ENCODE peak calls at places on chromosome 18, in ten cellular contexts. One of them, this sample, is unnamed.

GRCh38 chr18:46013484-46014189 is 46.5 kb upstream of the EPG5 start:
- DNase-seq in midbrain: no peak
- DNase-seq in amniotic stem cell: no peak
- DNase-seq in AG09309: no peak
- DNase-seq in frontal cortex: no peak
- DNase-seq in OCI-LY7: peak; percentile 27
- DNase-seq in stimulated activated CD8-positive, alpha-beta memory T cell treated with anti-CD3 and anti-CD28 coated beads, Interleukin-4, amount 100 ng/mL, for 48 hours: no peak
- DNase-seq in HT-29: no peak
- DNase-seq in progenitor cell of endocrine pancreas: no peak
- DNase-seq in T-helper 2 cell treated with Interferon-gamma antibody and Interleukin-4, amounts not matched to agents 5 μg/mL and 100 μg/mL, for 36 hours: no peak
- DNase-seq in this sample: no peak

GRCh38 chr18:12015697-12016062 is 34.4 kb downstream of the IMPA2 start:
- DNase-seq in AG09309: no peak
- DNase-seq in OCI-LY7: no peak
- DNase-seq in T-helper 2 cell treated with Interferon-gamma antibody and Interleukin-4, amounts not matched to agents 5 μg/mL and 100 μg/mL, for 36 hours: no peak
- DNase-seq in progenitor cell of endocrine pancreas: no peak
- DNase-seq in amniotic stem cell: no peak
- DNase-seq in HT-29: peak; percentile 80
- DNase-seq in midbrain: peak; percentile 23
- DNase-seq in stimulated activated CD8-positive, alpha-beta memory T cell treated with anti-CD3 and anti-CD28 coated beads, Interleukin-4, amount 100 ng/mL, for 48 hours: no peak
- DNase-seq in frontal cortex: no peak
- DNase-seq in this sample: peak; percentile 54

GRCh38 chr18:61569176-61569892 is 236.1 kb downstream of the CDH20 start:
- DNase-seq in AG09309: peak; percentile 71
- DNase-seq in HT-29: no peak
- DNase-seq in amniotic stem cell: peak; percentile 51
- DNase-seq in progenitor cell of endocrine pancreas: no peak
- DNase-seq in midbrain: no peak
- DNase-seq in T-helper 2 cell treated with Interferon-gamma antibody and Interleukin-4, amounts not matched to agents 5 μg/mL and 100 μg/mL, for 36 hours: no peak
- DNase-seq in stimulated activated CD8-positive, alpha-beta memory T cell treated with anti-CD3 and anti-CD28 coated beads, Interleukin-4, amount 100 ng/mL, for 48 hours: no peak
- DNase-seq in frontal cortex: no peak
- DNase-seq in OCI-LY7: no peak
- DNase-seq in this sample: peak; percentile 30

GRCh38 chr18:46097853-46098615 is at the start of gene ATP5F1A:
- DNase-seq in T-helper 2 cell treated with Interferon-gamma antibody and Interleukin-4, amounts not matched to agents 5 μg/mL and 100 μg/mL, for 36 hours: peak; percentile 82
- DNase-seq in amniotic stem cell: peak; percentile 80
- DNase-seq in midbrain: peak; percentile 91
- DNase-seq in progenitor cell of endocrine pancreas: peak; percentile 54
- DNase-seq in frontal cortex: peak; percentile 84
- DNase-seq in AG09309: no peak
- DNase-seq in OCI-LY7: peak; percentile 82
- DNase-seq in stimulated activated CD8-positive, alpha-beta memory T cell treated with anti-CD3 and anti-CD28 coated beads, Interleukin-4, amount 100 ng/mL, for 48 hours: peak; percentile 91
- DNase-seq in HT-29: peak; percentile 70
- DNase-seq in this sample: peak; percentile 95

GRCh38 chr18:32238635-32239268 is 48.9 kb downstream of the MEP1B start:
- DNase-seq in frontal cortex: no peak
- DNase-seq in amniotic stem cell: no peak
- DNase-seq in midbrain: no peak
- DNase-seq in T-helper 2 cell treated with Interferon-gamma antibody and Interleukin-4, amounts not matched to agents 5 μg/mL and 100 μg/mL, for 36 hours: no peak
- DNase-seq in AG09309: no peak
- DNase-seq in HT-29: no peak
- DNase-seq in progenitor cell of endocrine pancreas: no peak
- DNase-seq in stimulated activated CD8-positive, alpha-beta memory T cell treated with anti-CD3 and anti-CD28 coated beads, Interleukin-4, amount 100 ng/mL, for 48 hours: no peak
- DNase-seq in OCI-LY7: no peak
- DNase-seq in this sample: no peak

GRCh38 chr18:9690418-9691178 is 17.5 kb upstream of the RAB31 start:
- DNase-seq in T-helper 2 cell treated with Interferon-gamma antibody and Interleukin-4, amounts not matched to agents 5 μg/mL and 100 μg/mL, for 36 hours: no peak
- DNase-seq in AG09309: no peak
- DNase-seq in amniotic stem cell: no peak
- DNase-seq in HT-29: no peak
- DNase-seq in OCI-LY7: no peak
- DNase-seq in frontal cortex: no peak
- DNase-seq in midbrain: no peak
- DNase-seq in stimulated activated CD8-positive, alpha-beta memory T cell treated with anti-CD3 and anti-CD28 coated beads, Interleukin-4, amount 100 ng/mL, for 48 hours: no peak
- DNase-seq in progenitor cell of endocrine pancreas: no peak
- DNase-seq in this sample: no peak

GRCh38 chr18:47191956-47192355 is 15.8 kb upstream of the IER3IP1 start:
- DNase-seq in AG09309: no peak
- DNase-seq in frontal cortex: no peak
- DNase-seq in progenitor cell of endocrine pancreas: no peak
- DNase-seq in OCI-LY7: no peak
- DNase-seq in amniotic stem cell: no peak
- DNase-seq in T-helper 2 cell treated with Interferon-gamma antibody and Interleukin-4, amounts not matched to agents 5 μg/mL and 100 μg/mL, for 36 hours: no peak
- DNase-seq in HT-29: peak; percentile 1
- DNase-seq in midbrain: no peak
- DNase-seq in stimulated activated CD8-positive, alpha-beta memory T cell treated with anti-CD3 and anti-CD28 coated beads, Interleukin-4, amount 100 ng/mL, for 48 hours: no peak
- DNase-seq in this sample: no peak

GRCh38 chr18:28581503-28582169 is 404.7 kb upstream of the CDH2 start:
- DNase-seq in stimulated activated CD8-positive, alpha-beta memory T cell treated with anti-CD3 and anti-CD28 coated beads, Interleukin-4, amount 100 ng/mL, for 48 hours: no peak
- DNase-seq in frontal cortex: no peak
- DNase-seq in HT-29: no peak
- DNase-seq in progenitor cell of endocrine pancreas: no peak
- DNase-seq in T-helper 2 cell treated with Interferon-gamma antibody and Interleukin-4, amounts not matched to agents 5 μg/mL and 100 μg/mL, for 36 hours: no peak
- DNase-seq in midbrain: no peak
- DNase-seq in AG09309: no peak
- DNase-seq in OCI-LY7: no peak
- DNase-seq in amniotic stem cell: no peak
- DNase-seq in this sample: no peak

GRCh38 chr18:79523221-79523737 is 127.5 kb downstream of the NFATC1 start:
- DNase-seq in midbrain: no peak
- DNase-seq in stimulated activated CD8-positive, alpha-beta memory T cell treated with anti-CD3 and anti-CD28 coated beads, Interleukin-4, amount 100 ng/mL, for 48 hours: peak; percentile 77
- DNase-seq in amniotic stem cell: no peak
- DNase-seq in frontal cortex: no peak
- DNase-seq in T-helper 2 cell treated with Interferon-gamma antibody and Interleukin-4, amounts not matched to agents 5 μg/mL and 100 μg/mL, for 36 hours: peak; percentile 82
- DNase-seq in HT-29: no peak
- DNase-seq in OCI-LY7: peak; percentile 62
- DNase-seq in progenitor cell of endocrine pancreas: no peak
- DNase-seq in AG09309: no peak
- DNase-seq in this sample: no peak

GRCh38 chr18:58054041-58054733 is 10.2 kb downstream of the NEDD4L start:
- DNase-seq in HT-29: no peak
- DNase-seq in amniotic stem cell: no peak
- DNase-seq in T-helper 2 cell treated with Interferon-gamma antibody and Interleukin-4, amounts not matched to agents 5 μg/mL and 100 μg/mL, for 36 hours: no peak
- DNase-seq in AG09309: no peak
- DNase-seq in midbrain: no peak
- DNase-seq in stimulated activated CD8-positive, alpha-beta memory T cell treated with anti-CD3 and anti-CD28 coated beads, Interleukin-4, amount 100 ng/mL, for 48 hours: no peak
- DNase-seq in OCI-LY7: no peak
- DNase-seq in frontal cortex: no peak
- DNase-seq in progenitor cell of endocrine pancreas: no peak
- DNase-seq in this sample: no peak

GRCh38 chr18:24799176-24799575 is 338.7 kb downstream of the HRH4 start:
- DNase-seq in frontal cortex: no peak
- DNase-seq in T-helper 2 cell treated with Interferon-gamma antibody and Interleukin-4, amounts not matched to agents 5 μg/mL and 100 μg/mL, for 36 hours: no peak
- DNase-seq in midbrain: no peak
- DNase-seq in AG09309: no peak
- DNase-seq in OCI-LY7: no peak
- DNase-seq in HT-29: no peak
- DNase-seq in progenitor cell of endocrine pancreas: no peak
- DNase-seq in amniotic stem cell: no peak
- DNase-seq in stimulated activated CD8-positive, alpha-beta memory T cell treated with anti-CD3 and anti-CD28 coated beads, Interleukin-4, amount 100 ng/mL, for 48 hours: no peak
- DNase-seq in this sample: no peak

GRCh38 chr18:59087391-59087790 is 52.3 kb upstream of the SEC11C start:
- DNase-seq in stimulated activated CD8-positive, alpha-beta memory T cell treated with anti-CD3 and anti-CD28 coated beads, Interleukin-4, amount 100 ng/mL, for 48 hours: no peak
- DNase-seq in T-helper 2 cell treated with Interferon-gamma antibody and Interleukin-4, amounts not matched to agents 5 μg/mL and 100 μg/mL, for 36 hours: no peak
- DNase-seq in amniotic stem cell: no peak
- DNase-seq in frontal cortex: no peak
- DNase-seq in AG09309: no peak
- DNase-seq in progenitor cell of endocrine pancreas: no peak
- DNase-seq in OCI-LY7: no peak
- DNase-seq in HT-29: no peak
- DNase-seq in midbrain: no peak
- DNase-seq in this sample: no peak

GRCh38 chr18:37639846-37640245 is 74.2 kb upstream of the CELF4 start:
- DNase-seq in stimulated activated CD8-positive, alpha-beta memory T cell treated with anti-CD3 and anti-CD28 coated beads, Interleukin-4, amount 100 ng/mL, for 48 hours: no peak
- DNase-seq in progenitor cell of endocrine pancreas: no peak
- DNase-seq in OCI-LY7: no peak
- DNase-seq in frontal cortex: no peak
- DNase-seq in HT-29: no peak
- DNase-seq in amniotic stem cell: no peak
- DNase-seq in T-helper 2 cell treated with Interferon-gamma antibody and Interleukin-4, amounts not matched to agents 5 μg/mL and 100 μg/mL, for 36 hours: no peak
- DNase-seq in AG09309: no peak
- DNase-seq in midbrain: no peak
- DNase-seq in this sample: no peak

GRCh38 chr18:36247036-36247435 is 50.5 kb upstream of the FHOD3 start:
- DNase-seq in AG09309: peak; percentile 13
- DNase-seq in HT-29: no peak
- DNase-seq in midbrain: no peak
- DNase-seq in OCI-LY7: no peak
- DNase-seq in amniotic stem cell: peak; percentile 0
- DNase-seq in stimulated activated CD8-positive, alpha-beta memory T cell treated with anti-CD3 and anti-CD28 coated beads, Interleukin-4, amount 100 ng/mL, for 48 hours: no peak
- DNase-seq in progenitor cell of endocrine pancreas: no peak
- DNase-seq in frontal cortex: no peak
- DNase-seq in T-helper 2 cell treated with Interferon-gamma antibody and Interleukin-4, amounts not matched to agents 5 μg/mL and 100 μg/mL, for 36 hours: no peak
- DNase-seq in this sample: no peak

GRCh38 chr18:74501386-74501785 is 5.2 kb downstream of the CNDP2 start:
- DNase-seq in AG09309: no peak
- DNase-seq in midbrain: no peak
- DNase-seq in OCI-LY7: no peak
- DNase-seq in HT-29: no peak
- DNase-seq in stimulated activated CD8-positive, alpha-beta memory T cell treated with anti-CD3 and anti-CD28 coated beads, Interleukin-4, amount 100 ng/mL, for 48 hours: no peak
- DNase-seq in amniotic stem cell: no peak
- DNase-seq in progenitor cell of endocrine pancreas: no peak
- DNase-seq in frontal cortex: no peak
- DNase-seq in T-helper 2 cell treated with Interferon-gamma antibody and Interleukin-4, amounts not matched to agents 5 μg/mL and 100 μg/mL, for 36 hours: no peak
- DNase-seq in this sample: no peak

GRCh38 chr18:56323673-56324072 is 314.7 kb downstream of the TXNL1 start:
- DNase-seq in stimulated activated CD8-positive, alpha-beta memory T cell treated with anti-CD3 and anti-CD28 coated beads, Interleukin-4, amount 100 ng/mL, for 48 hours: no peak
- DNase-seq in frontal cortex: no peak
- DNase-seq in AG09309: no peak
- DNase-seq in OCI-LY7: no peak
- DNase-seq in progenitor cell of endocrine pancreas: no peak
- DNase-seq in HT-29: no peak
- DNase-seq in amniotic stem cell: no peak
- DNase-seq in midbrain: no peak
- DNase-seq in T-helper 2 cell treated with Interferon-gamma antibody and Interleukin-4, amounts not matched to agents 5 μg/mL and 100 μg/mL, for 36 hours: no peak
- DNase-seq in this sample: no peak